ENCODE peak calls at places on chromosomes 13 and 19, in seven cellular contexts. One of them, this sample, is unnamed. For H3K27me3, the result is how much of the 10 kb centered on the place peaks cover.

GRCh38 chr19:16367269-16367683 is 42.6 kb downstream of the KLF2 start:
- DNase-seq in Panc1: no peak
- DNase-seq in upper lobe of left lung: no peak
- DNase-seq in left ventricle myocardium inferior: no peak
- DNase-seq in CD4-positive, CD25-positive, alpha-beta regulatory T cell: peak
- DNase-seq in tibial nerve: no peak
- DNase-seq in dorsolateral prefrontal cortex: no peak
- DNase-seq in this sample: no peak

GRCh38 chr13:51934461-51935087 is 72.8 kb downstream of the CCDC70 start:
- DNase-seq in left ventricle myocardium inferior: no peak
- DNase-seq in CD4-positive, CD25-positive, alpha-beta regulatory T cell: no peak
- DNase-seq in dorsolateral prefrontal cortex: no peak
- DNase-seq in tibial nerve: no peak
- DNase-seq in upper lobe of left lung: no peak
- DNase-seq in Panc1: no peak
- DNase-seq in this sample: no peak

GRCh38 chr13:112941349-112941748 is 27.7 kb upstream of the MCF2L start:
- DNase-seq in upper lobe of left lung: peak
- DNase-seq in CD4-positive, CD25-positive, alpha-beta regulatory T cell: no peak
- DNase-seq in tibial nerve: no peak
- DNase-seq in dorsolateral prefrontal cortex: no peak
- DNase-seq in Panc1: no peak
- DNase-seq in left ventricle myocardium inferior: no peak
- DNase-seq in this sample: no peak

GRCh38 chr13:53605306-53605705 is 576.7 kb downstream of the OLFM4 start:
- DNase-seq in dorsolateral prefrontal cortex: no peak
- DNase-seq in tibial nerve: no peak
- DNase-seq in Panc1: no peak
- DNase-seq in CD4-positive, CD25-positive, alpha-beta regulatory T cell: no peak
- DNase-seq in upper lobe of left lung: no peak
- DNase-seq in left ventricle myocardium inferior: no peak
- DNase-seq in this sample: no peak

GRCh38 chr19:5403968-5404640 is 51.1 kb upstream of the ZNRF4 start:
- DNase-seq in tibial nerve: peak
- DNase-seq in upper lobe of left lung: peak
- DNase-seq in CD4-positive, CD25-positive, alpha-beta regulatory T cell: peak
- DNase-seq in dorsolateral prefrontal cortex: peak
- DNase-seq in left ventricle myocardium inferior: peak
- DNase-seq in Panc1: peak
- DNase-seq in this sample: peak

GRCh38 chr13:107865643-107866006 is 349.7 kb downstream of the LIG4 start:
- DNase-seq in CD4-positive, CD25-positive, alpha-beta regulatory T cell: no peak
- DNase-seq in left ventricle myocardium inferior: no peak
- DNase-seq in upper lobe of left lung: no peak
- DNase-seq in dorsolateral prefrontal cortex: no peak
- DNase-seq in Panc1: no peak
- DNase-seq in tibial nerve: no peak
- DNase-seq in this sample: no peak

GRCh38 chr19:45792482-45793177 is at the start of gene DMWD:
- DNase-seq in CD4-positive, CD25-positive, alpha-beta regulatory T cell: peak
- DNase-seq in Panc1: peak
- DNase-seq in tibial nerve: peak
- DNase-seq in left ventricle myocardium inferior: peak
- DNase-seq in dorsolateral prefrontal cortex: peak
- DNase-seq in upper lobe of left lung: peak
- DNase-seq in this sample: peak

GRCh38 chr19:46133101-46133627 is 8.7 kb upstream of the IGFL3 start:
- DNase-seq in tibial nerve: peak
- DNase-seq in dorsolateral prefrontal cortex: no peak
- DNase-seq in left ventricle myocardium inferior: no peak
- DNase-seq in CD4-positive, CD25-positive, alpha-beta regulatory T cell: no peak
- DNase-seq in upper lobe of left lung: peak
- DNase-seq in Panc1: peak
- DNase-seq in this sample: peak

GRCh38 chr19:52789440-52789839 is 2.8 kb upstream of the ZNF600 start:
- DNase-seq in CD4-positive, CD25-positive, alpha-beta regulatory T cell: no peak
- DNase-seq in tibial nerve: no peak
- DNase-seq in upper lobe of left lung: no peak
- DNase-seq in left ventricle myocardium inferior: no peak
- DNase-seq in dorsolateral prefrontal cortex: no peak
- DNase-seq in Panc1: no peak
- DNase-seq in this sample: no peak

GRCh38 chr19:1312732-1313694 is 27.3 kb downstream of the EFNA2 start:
- DNase-seq in tibial nerve: no peak
- DNase-seq in CD4-positive, CD25-positive, alpha-beta regulatory T cell: no peak
- DNase-seq in left ventricle myocardium inferior: no peak
- DNase-seq in dorsolateral prefrontal cortex: no peak
- DNase-seq in Panc1: no peak
- DNase-seq in upper lobe of left lung: no peak
- DNase-seq in this sample: peak

GRCh38 chr13:94419304-94419943 is 60.1 kb downstream of the DCT start:
- DNase-seq in left ventricle myocardium inferior: no peak
- DNase-seq in Panc1: peak
- DNase-seq in dorsolateral prefrontal cortex: no peak
- DNase-seq in tibial nerve: no peak
- DNase-seq in CD4-positive, CD25-positive, alpha-beta regulatory T cell: peak
- DNase-seq in upper lobe of left lung: no peak
- DNase-seq in this sample: peak

GRCh38 chr19:10686661-10687517 is 14.3 kb upstream of the QTRT1 start:
- DNase-seq in left ventricle myocardium inferior: peak
- DNase-seq in tibial nerve: no peak
- DNase-seq in dorsolateral prefrontal cortex: peak
- DNase-seq in upper lobe of left lung: no peak
- DNase-seq in CD4-positive, CD25-positive, alpha-beta regulatory T cell: no peak
- DNase-seq in Panc1: no peak
- DNase-seq in this sample: no peak

GRCh38 chr13:99969934-99970760 is 1.4 kb downstream of the ZIC5 start:
- DNase-seq in dorsolateral prefrontal cortex: no peak
- DNase-seq in left ventricle myocardium inferior: no peak
- DNase-seq in upper lobe of left lung: no peak
- DNase-seq in Panc1: no peak
- DNase-seq in CD4-positive, CD25-positive, alpha-beta regulatory T cell: no peak
- DNase-seq in tibial nerve: no peak
- DNase-seq in this sample: peak

GRCh38 chr13:99973163-99973785 is 1.7 kb upstream of the ZIC5 start:
- DNase-seq in left ventricle myocardium inferior: no peak
- DNase-seq in dorsolateral prefrontal cortex: no peak
- DNase-seq in upper lobe of left lung: no peak
- DNase-seq in Panc1: no peak
- DNase-seq in tibial nerve: no peak
- DNase-seq in CD4-positive, CD25-positive, alpha-beta regulatory T cell: no peak
- DNase-seq in this sample: no peak

GRCh38 chr13:99972190-99972731 is 694 bp upstream of the ZIC5 start:
- DNase-seq in tibial nerve: no peak
- DNase-seq in left ventricle myocardium inferior: no peak
- DNase-seq in dorsolateral prefrontal cortex: no peak
- DNase-seq in upper lobe of left lung: no peak
- DNase-seq in CD4-positive, CD25-positive, alpha-beta regulatory T cell: no peak
- DNase-seq in Panc1: no peak
- DNase-seq in this sample: no peak

GRCh38 chr13:99970761-99971575 is 599 bp downstream of the ZIC5 start:
- DNase-seq in CD4-positive, CD25-positive, alpha-beta regulatory T cell: no peak
- DNase-seq in dorsolateral prefrontal cortex: no peak
- DNase-seq in upper lobe of left lung: no peak
- DNase-seq in Panc1: no peak
- DNase-seq in tibial nerve: no peak
- DNase-seq in left ventricle myocardium inferior: no peak
- DNase-seq in this sample: peak

DNA sequence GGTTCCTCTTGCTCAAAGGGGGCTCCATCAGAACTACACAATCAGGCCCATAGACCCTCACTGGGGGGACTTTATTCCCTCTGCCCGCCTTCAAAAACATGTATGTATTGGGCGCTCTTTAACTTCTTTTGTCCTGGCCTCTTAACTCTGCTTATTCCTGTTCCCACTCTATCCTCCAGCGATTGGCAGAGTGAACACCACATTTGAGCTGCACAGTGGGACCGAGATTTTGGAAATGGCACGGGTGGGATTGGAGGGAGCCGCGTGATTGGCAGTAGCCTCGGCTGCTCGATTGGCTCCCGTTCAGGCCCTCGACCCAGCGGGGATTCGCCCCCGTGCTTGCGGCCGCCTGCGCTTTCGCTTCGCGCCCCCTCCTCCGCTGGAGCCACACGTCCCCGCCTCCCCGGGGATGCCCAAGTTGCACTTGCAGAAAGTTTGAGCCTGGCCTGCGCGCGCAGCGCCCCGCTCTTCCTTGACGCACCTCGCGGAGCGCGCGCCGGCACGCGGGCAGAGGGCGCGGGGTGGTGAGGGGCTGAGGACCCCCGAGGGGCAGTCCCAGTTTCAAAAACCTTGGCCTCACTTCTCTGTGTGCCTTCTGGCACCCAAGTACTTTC is at the start of gene ZIC5:
- DNase-seq in left ventricle myocardium inferior: no peak
- DNase-seq in Panc1: no peak
- DNase-seq in CD4-positive, CD25-positive, alpha-beta regulatory T cell: no peak
- DNase-seq in dorsolateral prefrontal cortex: no peak
- DNase-seq in upper lobe of left lung: no peak
- DNase-seq in tibial nerve: no peak
- DNase-seq in this sample: no peak
- H3K27me3 ChIP-seq in left ventricle myocardium inferior: half or more
- H3K27me3 ChIP-seq in Panc1: under half
- H3K27me3 ChIP-seq in CD4-positive, CD25-positive, alpha-beta regulatory T cell: half or more
- H3K27me3 ChIP-seq in dorsolateral prefrontal cortex: half or more
- H3K27me3 ChIP-seq in upper lobe of left lung: under half
- H3K27me3 ChIP-seq in tibial nerve: under half
- H3K27me3 ChIP-seq in this sample: half or more

GRCh38 chr13:44044544-44045178 is 165.0 kb downstream of the LACC1 start:
- DNase-seq in tibial nerve: no peak
- DNase-seq in CD4-positive, CD25-positive, alpha-beta regulatory T cell: no peak
- DNase-seq in upper lobe of left lung: no peak
- DNase-seq in Panc1: no peak
- DNase-seq in dorsolateral prefrontal cortex: no peak
- DNase-seq in left ventricle myocardium inferior: no peak
- DNase-seq in this sample: no peak

GRCh38 chr13:44040070-44040753 is 160.5 kb downstream of the LACC1 start:
- DNase-seq in upper lobe of left lung: no peak
- DNase-seq in CD4-positive, CD25-positive, alpha-beta regulatory T cell: no peak
- DNase-seq in left ventricle myocardium inferior: no peak
- DNase-seq in dorsolateral prefrontal cortex: no peak
- DNase-seq in tibial nerve: no peak
- DNase-seq in Panc1: no peak
- DNase-seq in this sample: no peak

GRCh38 chr13:44035400-44035799 is 155.7 kb downstream of the LACC1 start:
- DNase-seq in upper lobe of left lung: no peak
- DNase-seq in CD4-positive, CD25-positive, alpha-beta regulatory T cell: no peak
- DNase-seq in dorsolateral prefrontal cortex: no peak
- DNase-seq in left ventricle myocardium inferior: no peak
- DNase-seq in Panc1: no peak
- DNase-seq in tibial nerve: no peak
- DNase-seq in this sample: no peak

GRCh38 chr13:44045179-44045562 is 165.5 kb downstream of the LACC1 start:
- DNase-seq in dorsolateral prefrontal cortex: peak
- DNase-seq in upper lobe of left lung: no peak
- DNase-seq in Panc1: no peak
- DNase-seq in CD4-positive, CD25-positive, alpha-beta regulatory T cell: no peak
- DNase-seq in left ventricle myocardium inferior: no peak
- DNase-seq in tibial nerve: no peak
- DNase-seq in this sample: no peak

DNA sequence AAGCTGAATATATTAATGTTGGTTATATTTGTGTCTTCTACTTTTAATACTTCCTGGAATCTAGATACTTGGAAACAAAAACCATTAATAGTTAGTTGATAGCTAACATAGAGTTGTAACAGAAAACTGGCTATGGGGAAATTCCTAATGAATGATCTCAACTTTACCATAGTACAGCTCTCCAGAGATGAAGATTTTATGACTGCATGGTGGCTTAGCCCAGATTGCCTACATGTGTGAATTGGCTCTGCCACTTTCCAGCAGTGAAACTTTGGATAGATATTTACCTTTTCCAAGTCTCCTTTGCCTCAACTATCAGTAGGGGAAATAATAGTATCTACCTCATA is 161.0 kb downstream of the LACC1 start:
- DNase-seq in left ventricle myocardium inferior: no peak
- DNase-seq in CD4-positive, CD25-positive, alpha-beta regulatory T cell: no peak
- DNase-seq in dorsolateral prefrontal cortex: no peak
- DNase-seq in Panc1: no peak
- DNase-seq in upper lobe of left lung: no peak
- DNase-seq in tibial nerve: no peak
- DNase-seq in this sample: no peak
- H3K4me3 ChIP-seq in left ventricle myocardium inferior: no peak
- H3K4me3 ChIP-seq in CD4-positive, CD25-positive, alpha-beta regulatory T cell: no peak
- H3K4me3 ChIP-seq in dorsolateral prefrontal cortex: no peak
- H3K4me3 ChIP-seq in Panc1: no peak
- H3K4me3 ChIP-seq in upper lobe of left lung: no peak
- H3K4me3 ChIP-seq in tibial nerve: no peak
- H3K4me3 ChIP-seq in this sample: no peak

GRCh38 chr19:13869324-13869723 is 7.6 kb upstream of the NANOS3 start:
- DNase-seq in upper lobe of left lung: no peak
- DNase-seq in Panc1: no peak
- DNase-seq in CD4-positive, CD25-positive, alpha-beta regulatory T cell: no peak
- DNase-seq in tibial nerve: no peak
- DNase-seq in left ventricle myocardium inferior: no peak
- DNase-seq in dorsolateral prefrontal cortex: no peak
- DNase-seq in this sample: no peak
- H3K27me3 ChIP-seq in upper lobe of left lung: under half
- H3K27me3 ChIP-seq in Panc1: under half
- H3K27me3 ChIP-seq in CD4-positive, CD25-positive, alpha-beta regulatory T cell: under half
- H3K27me3 ChIP-seq in tibial nerve: under half
- H3K27me3 ChIP-seq in left ventricle myocardium inferior: under half
- H3K27me3 ChIP-seq in dorsolateral prefrontal cortex: under half
- H3K27me3 ChIP-seq in this sample: under half

GRCh38 chr19:12546068-12546467 is 5.2 kb downstream of the ZNF564 start:
- DNase-seq in CD4-positive, CD25-positive, alpha-beta regulatory T cell: no peak
- DNase-seq in left ventricle myocardium inferior: no peak
- DNase-seq in Panc1: no peak
- DNase-seq in upper lobe of left lung: no peak
- DNase-seq in tibial nerve: no peak
- DNase-seq in dorsolateral prefrontal cortex: no peak
- DNase-seq in this sample: no peak

GRCh38 chr19:12543855-12544254 is 7.4 kb downstream of the ZNF564 start:
- DNase-seq in Panc1: no peak
- DNase-seq in left ventricle myocardium inferior: no peak
- DNase-seq in tibial nerve: no peak
- DNase-seq in upper lobe of left lung: no peak
- DNase-seq in CD4-positive, CD25-positive, alpha-beta regulatory T cell: no peak
- DNase-seq in dorsolateral prefrontal cortex: no peak
- DNase-seq in this sample: peak

GRCh38 chr19:12545267-12545666 is 6.0 kb downstream of the ZNF564 start:
- DNase-seq in left ventricle myocardium inferior: no peak
- DNase-seq in upper lobe of left lung: no peak
- DNase-seq in CD4-positive, CD25-positive, alpha-beta regulatory T cell: no peak
- DNase-seq in Panc1: no peak
- DNase-seq in tibial nerve: no peak
- DNase-seq in dorsolateral prefrontal cortex: no peak
- DNase-seq in this sample: no peak

GRCh38 chr19:12546903-12547302 is 4.4 kb downstream of the ZNF564 start:
- DNase-seq in upper lobe of left lung: no peak
- DNase-seq in tibial nerve: no peak
- DNase-seq in dorsolateral prefrontal cortex: no peak
- DNase-seq in Panc1: no peak
- DNase-seq in CD4-positive, CD25-positive, alpha-beta regulatory T cell: no peak
- DNase-seq in left ventricle myocardium inferior: no peak
- DNase-seq in this sample: no peak

DNA sequence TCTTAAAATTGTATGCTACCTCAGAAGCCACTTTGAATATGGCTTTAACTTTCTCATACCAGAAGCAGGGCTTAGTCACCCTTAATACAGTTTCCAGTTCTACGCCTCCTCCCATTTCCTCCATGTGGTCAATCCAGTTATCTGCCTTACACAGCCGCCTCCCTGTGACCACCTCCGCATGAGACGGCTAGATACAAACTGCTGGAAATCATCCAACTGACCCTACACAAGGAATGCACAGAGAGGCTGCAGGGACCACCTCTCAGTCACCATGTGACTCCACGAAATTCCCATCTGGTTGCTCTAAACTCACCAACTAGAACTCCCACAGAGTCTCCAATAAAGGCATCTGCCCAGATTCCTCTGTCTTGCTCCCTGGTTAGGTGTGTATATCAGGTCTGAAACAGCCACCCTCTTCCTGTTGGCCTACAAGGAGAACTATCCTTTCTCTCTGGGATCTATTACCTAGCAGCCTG is 6.8 kb downstream of the ZNF564 start:
- DNase-seq in tibial nerve: no peak
- DNase-seq in dorsolateral prefrontal cortex: no peak
- DNase-seq in upper lobe of left lung: no peak
- DNase-seq in Panc1: no peak
- DNase-seq in CD4-positive, CD25-positive, alpha-beta regulatory T cell: no peak
- DNase-seq in left ventricle myocardium inferior: no peak
- DNase-seq in this sample: no peak
- H3K4me3 ChIP-seq in tibial nerve: no peak
- H3K4me3 ChIP-seq in dorsolateral prefrontal cortex: no peak
- H3K4me3 ChIP-seq in upper lobe of left lung: no peak
- H3K4me3 ChIP-seq in Panc1: no peak
- H3K4me3 ChIP-seq in CD4-positive, CD25-positive, alpha-beta regulatory T cell: no peak
- H3K4me3 ChIP-seq in left ventricle myocardium inferior: no peak
- H3K4me3 ChIP-seq in this sample: no peak

This sample was measured in cardiac muscle cell.